ENCODE peak calls at places on chromosomes 13 and 19, in four cellular contexts. N, S, J and U are unnamed samples.

GRCh38 chr19:39951686-39952085 is 17.3 kb upstream of the FCGBP start:
- DNase-seq in S (peak; percentile 74), J (peak; percentile 59), N (no peak), U (peak; percentile 9)

GRCh38 chr19:42529248-42529764 is 1.0 kb upstream of the CEACAM1 start:
- DNase-seq in N (no peak), J (peak; percentile 27), S (peak; percentile 73), U (peak; percentile 47)

GRCh38 chr13:95585867-95586266 is 33.3 kb downstream of the CLDN10 start:
- DNase-seq in J (no peak), N (no peak), S (no peak), U (no peak)

GRCh38 chr13:53784331-53784730 is 755.7 kb downstream of the OLFM4 start:
- DNase-seq in S (no peak), J (no peak), N (no peak), U (no peak)

GRCh38 chr13:102198418-102199322 is 203.2 kb downstream of the FGF14 start:
- DNase-seq in N (no peak), J (no peak), S (peak; percentile 7), U (peak; percentile 50)

GRCh38 chr19:7925171-7925837 is 631 bp downstream of the CTXN1 start:
- DNase-seq in J (peak; percentile 87), S (peak; percentile 80), N (peak; percentile 81), U (peak; percentile 74)

GRCh38 chr13:83992566-83993358 is 110.5 kb upstream of the SLITRK1 start:
- DNase-seq in J (no peak), N (no peak), S (no peak), U (no peak)

GRCh38 chr13:112444416-112445399 is 68.6 kb downstream of the SPACA7 start:
- DNase-seq in J (no peak), S (no peak), N (peak; percentile 59), U (no peak)

GRCh38 chr13:38348890-38349289 is 761 bp upstream of the UFM1 start:
- DNase-seq in N (no peak), S (peak; percentile 31), J (peak; percentile 26), U (peak; percentile 27)

GRCh38 chr13:30408319-30409101 is 13.8 kb upstream of the UBE2L5 start:
- DNase-seq in S (peak; percentile 91), J (peak; percentile 97), N (peak; percentile 98), U (peak; percentile 93)

GRCh38 chr13:39485314-39485700 is 117.7 kb downstream of the LHFPL6 start:
- DNase-seq in J (no peak), S (peak; percentile 36), N (no peak), U (no peak)

GRCh38 chr19:30356951-30357579 is 15.1 kb upstream of the ZNF536 start:
- DNase-seq in J (no peak), S (no peak), N (no peak), U (no peak)

GRCh38 chr19:518292-519231 is 11.3 kb downstream of the TPGS1 start:
- DNase-seq in J (no peak), S (peak; percentile 74), N (no peak), U (peak; percentile 95)

GRCh38 chr19:33402421-33403220 is 29.1 kb downstream of the CEBPG start:
- DNase-seq in N (peak; percentile 60), J (peak; percentile 28), S (no peak), U (no peak)

GRCh38 chr19:13356686-13357280 is 149.5 kb downstream of the CACNA1A start:
- DNase-seq in S (no peak), J (no peak), N (no peak), U (no peak)

GRCh38 chr13:46492946-46493345 is 60.0 kb upstream of the LRCH1 start:
- DNase-seq in N (no peak), J (peak; percentile 63), S (peak; percentile 75), U (peak; percentile 65)

GRCh38 chr13:108797354-108797753 is 167.9 kb downstream of the MYO16 start:
- DNase-seq in N (no peak), J (no peak), S (no peak), U (no peak)

GRCh38 chr13:20161951-20162300 is 1.1 kb upstream of the GJA3 start:
- DNase-seq in J (no peak), S (no peak), N (no peak), U (no peak)

GRCh38 chr19:52237771-52238400 is 31.5 kb upstream of the ZNF766 start:
- DNase-seq in J (peak; percentile 62), N (peak; percentile 72), S (peak; percentile 76), U (peak; percentile 71)

GRCh38 chr13:33615436-33615835 is 202.5 kb upstream of the RFC3 start:
- DNase-seq in S (no peak), J (no peak), N (no peak), U (no peak)

GRCh38 chr13:40149611-40150283 is 494.3 kb downstream of the COG6 start:
- DNase-seq in J (peak; percentile 15), N (peak; percentile 76), S (peak; percentile 95), U (peak; percentile 93)

GRCh38 chr13:114115191-114115671 is 17.2 kb downstream of the RASA3 start:
- DNase-seq in N (peak; percentile 69), J (peak; percentile 96), S (peak; percentile 84), U (peak; percentile 95)

GRCh38 chr13:32403108-32403507 is 24.8 kb downstream of the N4BP2L1 start:
- DNase-seq in N (no peak), S (no peak), J (no peak), U (no peak)

GRCh38 chr13:75173457-75174356 is 308.3 kb downstream of the TBC1D4 start:
- DNase-seq in S (no peak), J (no peak), N (no peak), U (no peak)

GRCh38 chr19:4889034-4889825 is 13.5 kb downstream of the ARRDC5 start:
- DNase-seq in N (no peak), S (peak; percentile 63), J (no peak), U (peak; percentile 36)

GRCh38 chr19:47861630-47862029 is 2.6 kb downstream of the TPRX2 start:
- DNase-seq in S (no peak), J (no peak), N (no peak), U (no peak)

GRCh38 chr19:35756373-35757230 is at the start of gene HSPB6:
- DNase-seq in S (peak; percentile 82), N (peak; percentile 91), J (no peak), U (peak; percentile 56)

GRCh38 chr13:113245858-113246791 is 36.7 kb downstream of the CUL4A start:
- DNase-seq in S (peak; percentile 8), N (no peak), J (no peak), U (no peak)

GRCh38 chr13:112861876-112862615 is 107.0 kb upstream of the MCF2L start:
- DNase-seq in N (no peak), S (no peak), J (no peak), U (no peak)

GRCh38 chr19:31911577-31911976 is 433.8 kb upstream of the ZNF507 start:
- DNase-seq in N (no peak), S (no peak), J (no peak), U (no peak)

GRCh38 chr13:110380359-110381028 is 73.4 kb downstream of the COL4A2 start:
- DNase-seq in S (peak; percentile 89), J (no peak), N (no peak), U (peak; percentile 93)

GRCh38 chr19:10227215-10227971 is 3.7 kb downstream of the S1PR2 start:
- DNase-seq in S (peak; percentile 36), N (peak; percentile 69), J (no peak), U (peak; percentile 21)
- TF ChIP-seq CTCF in S (no peak), N (no peak), J (peak; percentile 28), U (no peak)

GRCh38 chr19:17418710-17419109 is 1.1 kb upstream of the MVB12A start:
- DNase-seq in J (peak; percentile 25), S (no peak), N (no peak), U (peak; percentile 50)
- H3K4me3 ChIP-seq in J (peak overlapping the region; percentile 79), S (peak overlapping the region; percentile 57), N (no peak overlapping the region), U (peak overlapping the region; percentile 59)

GRCh38 chr13:98827449-98827848 is 75.0 kb upstream of the SLC15A1 start:
- DNase-seq in N (no peak), J (peak; percentile 12), S (no peak), U (no peak)
- TF ChIP-seq CTCF in N (no peak), J (peak; percentile 24), S (no peak), U (no peak)

GRCh38 chr19:46487178-46487801 is 8.4 kb downstream of the PNMA8B start:
- DNase-seq in J (no peak), N (no peak), S (no peak), U (no peak)
- H3K4me3 ChIP-seq in J (no peak overlapping the region), N (peak overlapping the region; percentile 43), S (peak overlapping the region; percentile 47), U (peak overlapping the region; percentile 54)

GRCh38 chr13:81540777-81541176 is 1199.9 kb upstream of the SPRY2 start:
- DNase-seq in N (no peak), S (no peak), J (peak; percentile 21), U (no peak)
- TF ChIP-seq CTCF in N (no peak), S (no peak), J (peak; percentile 7), U (no peak)

DNA sequence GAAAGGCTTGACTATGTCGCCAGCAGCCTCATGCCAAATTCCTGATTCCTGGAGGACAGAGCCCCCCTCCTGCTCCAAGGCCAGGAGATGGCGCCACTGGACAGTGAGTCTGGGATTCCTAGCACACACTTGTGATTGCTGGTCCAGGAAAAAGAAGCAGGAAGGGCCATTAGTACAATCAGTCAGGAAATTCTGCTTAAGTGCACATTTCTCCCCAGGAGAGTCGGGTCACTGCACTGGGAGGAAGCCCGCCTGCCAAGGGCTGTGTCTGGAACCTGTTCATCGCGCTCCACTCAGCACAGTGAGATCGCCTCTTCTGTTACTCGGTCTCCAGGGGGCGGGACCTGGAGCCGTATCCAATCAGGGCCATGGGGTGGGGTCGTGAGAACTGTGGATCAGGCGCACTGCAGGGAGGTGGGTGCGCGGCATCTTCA is 65.1 kb downstream of the ZNF823 start:
- DNase-seq in J (peak; percentile 55), N (peak; percentile 77), S (peak; percentile 75), U (peak; percentile 70)
- H3K4me3 ChIP-seq in J (no peak overlapping the region), N (peak overlapping the region; percentile 41), S (peak overlapping the region; percentile 48), U (peak overlapping the region; percentile 61)

DNA sequence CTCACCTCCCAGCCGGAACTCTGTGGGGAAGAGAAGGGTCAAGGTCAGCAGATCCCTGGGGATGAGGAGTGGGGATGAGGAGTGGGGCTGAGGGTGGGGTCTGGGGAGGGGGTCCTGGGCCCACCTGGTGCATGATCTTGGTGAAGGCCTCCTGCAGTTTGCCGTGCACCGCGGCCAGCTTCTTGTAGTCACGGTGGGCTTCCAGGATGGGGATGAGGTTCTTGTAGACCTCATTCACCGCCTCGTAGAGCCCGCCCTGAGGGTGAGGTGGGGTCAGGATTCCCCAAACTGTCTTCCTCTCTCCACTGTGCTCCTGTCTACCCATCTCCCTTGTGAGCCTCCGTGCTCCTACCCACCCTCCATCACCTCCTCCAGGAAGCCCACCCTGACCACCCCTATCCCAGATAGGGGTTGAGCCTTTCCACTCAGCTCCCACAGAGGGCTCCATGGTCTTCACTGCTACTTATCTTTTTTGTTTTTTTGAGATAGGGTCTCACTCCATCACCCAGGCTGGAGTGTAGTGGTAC is 6.8 kb upstream of the KANK2 start:
- DNase-seq in S (no peak), N (no peak), J (no peak), U (no peak)
- TF ChIP-seq CTCF in S (no peak), N (no peak), J (no peak), U (no peak)

GRCh38 chr13:66914155-66914554 is 316.0 kb downstream of the PCDH9 start:
- DNase-seq in J (no peak), N (no peak), S (no peak), U (no peak)

GRCh38 chr13:66911411-66911939 is 318.7 kb downstream of the PCDH9 start:
- DNase-seq in J (no peak), N (no peak), S (no peak), U (no peak)

GRCh38 chr13:66915596-66916185 is 314.4 kb downstream of the PCDH9 start:
- DNase-seq in J (no peak), S (peak; percentile 61), N (no peak), U (no peak)
- H3K4me3 ChIP-seq in J (no peak overlapping the region), S (no peak overlapping the region), N (no peak overlapping the region), U (no peak overlapping the region)